ENCODE peak calls at places on chromosomes 6 and 20, in four cellular contexts. H is neuronal stem cell, S is kidney, T is IMR-90. Y is an unnamed sample.

GRCh38 chr6:29647927-29648642 is 8.8 kb upstream of the MOG start:
- DNase-seq in H (no peak), T (peak; percentile 50), S (no peak), Y (no peak)

GRCh38 chr20:25065625-25066338 is 7.8 kb upstream of the ACSS1 start:
- DNase-seq in S (peak; percentile 53), T (peak; percentile 52), H (peak; percentile 72), Y (peak; percentile 84)

GRCh38 chr6:3290501-3291211 is 31.9 kb downstream of the PSMG4 start:
- DNase-seq in T (no peak), H (no peak), S (no peak), Y (peak; percentile 35)

GRCh38 chr6:1665214-1665613 is 55.5 kb downstream of the FOXC1 start:
- DNase-seq in S (no peak), T (no peak), H (no peak), Y (no peak)

GRCh38 chr6:80179691-80180090 is 73.2 kb downstream of the BCKDHB start:
- DNase-seq in S (no peak), H (no peak), T (peak; percentile 7), Y (no peak)

GRCh38 chr6:4973972-4974885 is 29.6 kb downstream of the RPP40 start:
- DNase-seq in H (peak; percentile 24), T (peak; percentile 72), S (no peak), Y (peak; percentile 78)

GRCh38 chr6:97865612-97866011 is 582.6 kb upstream of the MMS22L start:
- DNase-seq in T (no peak), H (no peak), S (no peak), Y (no peak)

GRCh38 chr6:111113731-111114438 is 26.6 kb downstream of the SLC16A10 start:
- DNase-seq in T (peak; percentile 48), S (no peak), H (no peak), Y (peak; percentile 55)

GRCh38 chr20:34637245-34638185 is 39.4 kb downstream of the PIGU start:
- DNase-seq in T (peak; percentile 80), H (no peak), S (no peak), Y (peak; percentile 6)

GRCh38 chr6:87718662-87719433 is 16.8 kb upstream of the AKIRIN2 start:
- DNase-seq in T (peak; percentile 51), S (no peak), H (no peak), Y (no peak)

GRCh38 chr20:6576721-6577120 is 190.8 kb upstream of the BMP2 start:
- DNase-seq in T (peak; percentile 12), H (no peak), S (no peak), Y (no peak)

GRCh38 chr6:167089243-167090142 is 33.4 kb upstream of the CCR6 start:
- DNase-seq in S (no peak), T (no peak), H (no peak), Y (no peak)
- H3K9ac ChIP-seq in S (no peak overlapping the region), T (no peak overlapping the region), H (no peak overlapping the region), Y (no peak overlapping the region)

DNA sequence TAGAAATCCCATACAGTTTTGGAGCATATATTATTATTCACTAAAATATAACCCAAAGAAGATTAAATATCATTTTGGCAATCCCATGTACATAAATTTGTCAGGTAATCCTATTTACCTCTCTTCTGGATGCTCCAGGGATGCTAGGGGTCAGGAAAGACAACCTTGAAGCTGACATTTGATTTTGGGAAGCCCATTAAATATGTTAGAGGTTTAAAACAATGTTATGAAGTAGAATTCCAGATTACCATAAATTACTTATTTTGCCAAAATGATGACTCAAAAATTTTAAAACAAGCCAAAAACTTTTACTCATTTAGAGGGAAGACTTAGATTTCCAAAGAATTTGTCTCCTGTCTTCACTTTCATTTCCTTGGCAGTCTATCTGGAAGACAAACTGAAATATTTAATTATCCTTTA is 9.2 kb upstream of the IL22RA2 start:
- DNase-seq in T (no peak), H (no peak), S (no peak), Y (no peak)
- H3K9me3 ChIP-seq in T (peaks cover 21% of the 10 kb centered on the region), H (peaks cover 6% of the 10 kb centered on the region), S (peaks cover 15% of the 10 kb centered on the region), Y (peaks cover 80% of the 10 kb centered on the region)

GRCh38 chr6:158812611-158813010 is 6.6 kb downstream of the EZR start:
- DNase-seq in H (no peak), S (no peak), T (no peak), Y (peak; percentile 42)
- H3K4me1 ChIP-seq in H (peaks cover 20% of the 10 kb centered on the region), S (peaks cover 37% of the 10 kb centered on the region), T (peaks cover 14% of the 10 kb centered on the region), Y (peaks cover 20% of the 10 kb centered on the region)

GRCh38 chr6:116278853-116279231 is 888 bp downstream of the TSPYL1 start:
- DNase-seq in H (no peak), S (peak; percentile 80), T (peak; percentile 39), Y (no peak)

GRCh38 chr6:116280161-116280959 is 630 bp upstream of the TSPYL1 start:
- DNase-seq in T (peak; percentile 16), H (no peak), S (no peak), Y (no peak)

GRCh38 chr6:116282698-116283097 is 3.0 kb upstream of the TSPYL1 start:
- DNase-seq in S (no peak), T (peak; percentile 23), H (no peak), Y (no peak)

GRCh38 chr6:116279232-116280160 is at the start of gene TSPYL1:
- DNase-seq in H (peak; percentile 97), T (peak; percentile 97), S (peak; percentile 98), Y (peak; percentile 98)

DNA sequence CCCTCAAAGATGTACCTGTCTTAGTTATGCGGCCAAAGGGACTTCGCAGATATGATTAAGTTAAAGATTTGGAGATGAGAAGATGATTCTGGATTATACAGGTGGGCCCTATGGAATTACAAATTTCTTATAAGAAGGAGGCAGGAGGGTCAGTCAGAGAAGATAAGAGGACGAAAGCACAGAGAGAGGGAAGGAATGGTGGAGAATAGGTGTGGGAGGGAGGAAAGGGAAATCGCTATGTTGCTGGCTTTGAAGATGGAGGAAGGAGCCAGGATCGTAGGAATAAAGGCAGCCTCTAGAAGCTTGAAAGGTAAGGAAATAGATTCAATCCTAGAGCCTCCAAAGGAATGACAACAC is 1.2 kb upstream of the TSPYL1 start:
- DNase-seq in T (no peak), S (no peak), H (no peak), Y (no peak)
- H3K9ac ChIP-seq in T (no peak overlapping the region), S (no peak overlapping the region), H (no peak overlapping the region), Y (peak overlapping the region; percentile 94)

GRCh38 chr20:29762620-29763019 is 1494.8 kb upstream of the DEFB115 start:
- DNase-seq in H (no peak), S (no peak), T (no peak), Y (no peak)
- H3K9me3 ChIP-seq in H (no peaks in the 10 kb centered on the region), S (no peaks in the 10 kb centered on the region), T (peaks cover 6% of the 10 kb centered on the region), Y (peaks cover 13% of the 10 kb centered on the region)

Y was measured in endodermal cell.